ENCODE peak calls at places on chromosomes 1 and 21, in ten cellular contexts. One of them, this sample, is unnamed.

GRCh38 chr21:44658913-44659595 is 1.3 kb downstream of the KRTAP12-3 start:
- DNase-seq in tibial artery: no peak
- DNase-seq in WTC11: no peak
- DNase-seq in adrenal gland: no peak
- DNase-seq in RWPE1: no peak
- DNase-seq in colonic mucosa: no peak
- DNase-seq in neural progenitor cell: no peak
- DNase-seq in choroid plexus epithelial cell: no peak
- DNase-seq in osteocyte: peak
- DNase-seq in IMR-90: no peak
- DNase-seq in this sample: no peak

GRCh38 chr1:26498894-26499293 is 26.7 kb downstream of the HMGN2 start:
- DNase-seq in tibial artery: no peak
- DNase-seq in WTC11: no peak
- DNase-seq in adrenal gland: no peak
- DNase-seq in RWPE1: no peak
- DNase-seq in colonic mucosa: no peak
- DNase-seq in neural progenitor cell: no peak
- DNase-seq in choroid plexus epithelial cell: no peak
- DNase-seq in osteocyte: no peak
- DNase-seq in IMR-90: no peak
- DNase-seq in this sample: no peak

GRCh38 chr1:13699510-13699909 is 478 bp upstream of the PRDM2 start:
- DNase-seq in tibial artery: no peak
- DNase-seq in WTC11: no peak
- DNase-seq in adrenal gland: peak
- DNase-seq in RWPE1: peak
- DNase-seq in colonic mucosa: peak
- DNase-seq in neural progenitor cell: no peak
- DNase-seq in choroid plexus epithelial cell: peak
- DNase-seq in osteocyte: no peak
- DNase-seq in IMR-90: no peak
- DNase-seq in this sample: no peak

GRCh38 chr1:216815239-216815955 is 92.2 kb upstream of the ESRRG start:
- DNase-seq in tibial artery: no peak
- DNase-seq in WTC11: no peak
- DNase-seq in adrenal gland: no peak
- DNase-seq in RWPE1: no peak
- DNase-seq in colonic mucosa: peak
- DNase-seq in neural progenitor cell: peak
- DNase-seq in choroid plexus epithelial cell: peak
- DNase-seq in osteocyte: no peak
- DNase-seq in IMR-90: peak
- DNase-seq in this sample: no peak

GRCh38 chr1:27992271-27992670 is 32.5 kb downstream of the XKR8 start:
- DNase-seq in tibial artery: no peak
- DNase-seq in WTC11: no peak
- DNase-seq in adrenal gland: no peak
- DNase-seq in RWPE1: no peak
- DNase-seq in colonic mucosa: no peak
- DNase-seq in neural progenitor cell: no peak
- DNase-seq in choroid plexus epithelial cell: peak
- DNase-seq in osteocyte: no peak
- DNase-seq in IMR-90: no peak
- DNase-seq in this sample: no peak

GRCh38 chr1:241672301-241672700 is 20.2 kb downstream of the WDR64 start:
- DNase-seq in tibial artery: no peak
- DNase-seq in WTC11: no peak
- DNase-seq in adrenal gland: no peak
- DNase-seq in RWPE1: no peak
- DNase-seq in colonic mucosa: no peak
- DNase-seq in neural progenitor cell: no peak
- DNase-seq in choroid plexus epithelial cell: no peak
- DNase-seq in osteocyte: no peak
- DNase-seq in IMR-90: no peak
- DNase-seq in this sample: no peak

GRCh38 chr1:221072214-221072613 is 193.0 kb downstream of the HLX start:
- DNase-seq in tibial artery: no peak
- DNase-seq in WTC11: no peak
- DNase-seq in adrenal gland: no peak
- DNase-seq in RWPE1: no peak
- DNase-seq in colonic mucosa: no peak
- DNase-seq in neural progenitor cell: no peak
- DNase-seq in choroid plexus epithelial cell: no peak
- DNase-seq in osteocyte: no peak
- DNase-seq in IMR-90: no peak
- DNase-seq in this sample: no peak

GRCh38 chr1:85330711-85331290 is 54.4 kb upstream of the BCL10 start:
- DNase-seq in tibial artery: no peak
- DNase-seq in WTC11: no peak
- DNase-seq in adrenal gland: peak
- DNase-seq in RWPE1: no peak
- DNase-seq in colonic mucosa: no peak
- DNase-seq in neural progenitor cell: no peak
- DNase-seq in choroid plexus epithelial cell: peak
- DNase-seq in osteocyte: no peak
- DNase-seq in IMR-90: peak
- DNase-seq in this sample: no peak

GRCh38 chr1:203686091-203686632 is 59.5 kb downstream of the ATP2B4 start:
- DNase-seq in tibial artery: no peak
- DNase-seq in WTC11: no peak
- DNase-seq in adrenal gland: no peak
- DNase-seq in RWPE1: no peak
- DNase-seq in colonic mucosa: peak
- DNase-seq in neural progenitor cell: no peak
- DNase-seq in choroid plexus epithelial cell: no peak
- DNase-seq in osteocyte: no peak
- DNase-seq in IMR-90: peak
- DNase-seq in this sample: no peak

GRCh38 chr1:18511469-18511997 is 30.8 kb downstream of the KLHDC7A start:
- DNase-seq in tibial artery: no peak
- DNase-seq in WTC11: peak
- DNase-seq in adrenal gland: no peak
- DNase-seq in RWPE1: no peak
- DNase-seq in colonic mucosa: no peak
- DNase-seq in neural progenitor cell: peak
- DNase-seq in choroid plexus epithelial cell: no peak
- DNase-seq in osteocyte: peak
- DNase-seq in IMR-90: no peak
- DNase-seq in this sample: no peak

DNA sequence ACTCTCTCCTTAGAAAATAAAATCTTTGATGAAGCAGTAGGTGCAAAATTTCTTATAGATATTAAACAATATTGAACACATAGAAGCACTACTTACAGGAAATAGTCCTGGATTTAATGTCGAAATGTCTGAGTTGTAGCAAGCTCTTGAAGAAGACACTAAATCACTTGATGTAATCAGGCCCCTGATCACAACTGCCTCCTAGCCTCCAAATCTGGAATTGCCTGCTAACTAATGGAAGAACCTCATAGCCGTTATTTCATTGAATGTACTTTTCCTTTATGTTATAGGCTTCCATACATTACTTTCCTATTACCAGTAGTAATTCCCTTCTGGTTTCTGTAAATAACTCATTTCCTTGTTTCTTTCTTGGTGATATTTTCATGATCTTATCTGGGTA is 675.7 kb upstream of the CHRM3 start:
- DNase-seq in tibial artery: no peak
- DNase-seq in WTC11: peak
- DNase-seq in adrenal gland: no peak
- DNase-seq in RWPE1: no peak
- DNase-seq in colonic mucosa: no peak
- DNase-seq in neural progenitor cell: peak
- DNase-seq in choroid plexus epithelial cell: peak
- DNase-seq in osteocyte: no peak
- DNase-seq in IMR-90: peak
- DNase-seq in this sample: no peak
- TF ChIP-seq CTCF in tibial artery: no peak
- TF ChIP-seq CTCF in WTC11: no peak
- TF ChIP-seq CTCF in adrenal gland: no peak
- TF ChIP-seq CTCF in RWPE1: no peak
- TF ChIP-seq CTCF in colonic mucosa: no peak
- TF ChIP-seq CTCF in neural progenitor cell: peak
- TF ChIP-seq CTCF in choroid plexus epithelial cell: peak
- TF ChIP-seq CTCF in osteocyte: no peak
- TF ChIP-seq CTCF in IMR-90: peak
- TF ChIP-seq CTCF in this sample: no peak

DNA sequence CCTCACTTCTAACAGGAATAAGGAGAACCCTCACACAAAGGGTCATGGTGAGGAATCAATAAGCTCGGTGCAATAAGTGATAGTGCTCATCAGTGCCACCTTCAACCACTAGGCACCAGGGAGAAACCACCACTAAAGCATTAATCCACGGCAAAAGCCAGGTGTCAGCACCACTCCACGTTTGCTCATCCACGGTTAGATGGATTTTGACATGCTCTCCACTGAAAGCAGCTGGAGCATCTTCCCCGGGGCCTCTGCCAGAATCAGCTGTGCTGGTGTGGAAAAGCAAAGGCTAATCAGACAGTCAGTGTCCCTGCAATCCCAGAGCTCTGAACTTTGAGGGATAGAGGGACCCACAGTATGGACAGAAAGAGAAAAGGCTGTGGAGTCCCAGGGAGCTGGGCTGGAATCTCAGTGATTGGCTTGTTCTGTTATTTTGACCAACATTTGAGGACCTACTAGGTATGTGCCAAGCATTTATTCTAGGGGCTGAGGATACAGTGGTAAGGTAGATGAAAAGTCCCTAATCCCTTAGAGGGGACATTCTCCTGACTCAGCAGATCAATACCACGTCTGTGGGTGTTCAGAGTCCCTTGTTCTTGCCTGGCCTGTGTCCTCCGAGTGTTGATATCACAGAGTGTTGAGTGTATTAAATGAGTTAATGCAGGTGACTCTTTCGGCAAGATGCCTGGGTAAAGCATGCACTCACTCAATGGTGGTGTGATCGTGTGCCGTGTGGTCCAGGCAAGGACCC is 41.3 kb downstream of the FHAD1 start:
- DNase-seq in tibial artery: no peak
- DNase-seq in WTC11: no peak
- DNase-seq in adrenal gland: no peak
- DNase-seq in RWPE1: no peak
- DNase-seq in colonic mucosa: no peak
- DNase-seq in neural progenitor cell: no peak
- DNase-seq in choroid plexus epithelial cell: peak
- DNase-seq in osteocyte: no peak
- DNase-seq in IMR-90: no peak
- DNase-seq in this sample: no peak
- TF ChIP-seq CTCF in tibial artery: no peak
- TF ChIP-seq CTCF in WTC11: no peak
- TF ChIP-seq CTCF in adrenal gland: no peak
- TF ChIP-seq CTCF in RWPE1: no peak
- TF ChIP-seq CTCF in colonic mucosa: no peak
- TF ChIP-seq CTCF in neural progenitor cell: no peak
- TF ChIP-seq CTCF in choroid plexus epithelial cell: peak
- TF ChIP-seq CTCF in osteocyte: peak
- TF ChIP-seq CTCF in IMR-90: peak
- TF ChIP-seq CTCF in this sample: no peak

GRCh38 chr1:15362096-15362736 is 47.5 kb upstream of the EFHD2 start:
- DNase-seq in tibial artery: no peak
- DNase-seq in WTC11: no peak
- DNase-seq in adrenal gland: no peak
- DNase-seq in RWPE1: no peak
- DNase-seq in colonic mucosa: no peak
- DNase-seq in neural progenitor cell: no peak
- DNase-seq in choroid plexus epithelial cell: no peak
- DNase-seq in osteocyte: no peak
- DNase-seq in IMR-90: no peak
- DNase-seq in this sample: no peak

GRCh38 chr1:15362737-15363128 is 47.0 kb upstream of the EFHD2 start:
- DNase-seq in tibial artery: no peak
- DNase-seq in WTC11: no peak
- DNase-seq in adrenal gland: no peak
- DNase-seq in RWPE1: no peak
- DNase-seq in colonic mucosa: no peak
- DNase-seq in neural progenitor cell: no peak
- DNase-seq in choroid plexus epithelial cell: no peak
- DNase-seq in osteocyte: no peak
- DNase-seq in IMR-90: no peak
- DNase-seq in this sample: no peak

GRCh38 chr1:15360681-15361080 is 49.0 kb upstream of the EFHD2 start:
- DNase-seq in tibial artery: no peak
- DNase-seq in WTC11: no peak
- DNase-seq in adrenal gland: no peak
- DNase-seq in RWPE1: no peak
- DNase-seq in colonic mucosa: no peak
- DNase-seq in neural progenitor cell: no peak
- DNase-seq in choroid plexus epithelial cell: no peak
- DNase-seq in osteocyte: no peak
- DNase-seq in IMR-90: no peak
- DNase-seq in this sample: no peak

GRCh38 chr1:15368888-15369287 is 40.8 kb upstream of the EFHD2 start:
- DNase-seq in tibial artery: no peak
- DNase-seq in WTC11: no peak
- DNase-seq in adrenal gland: no peak
- DNase-seq in RWPE1: no peak
- DNase-seq in colonic mucosa: no peak
- DNase-seq in neural progenitor cell: no peak
- DNase-seq in choroid plexus epithelial cell: no peak
- DNase-seq in osteocyte: no peak
- DNase-seq in IMR-90: no peak
- DNase-seq in this sample: no peak

GRCh38 chr1:15364740-15365139 is 44.9 kb upstream of the EFHD2 start:
- DNase-seq in tibial artery: no peak
- DNase-seq in WTC11: no peak
- DNase-seq in adrenal gland: no peak
- DNase-seq in RWPE1: peak
- DNase-seq in colonic mucosa: no peak
- DNase-seq in neural progenitor cell: peak
- DNase-seq in choroid plexus epithelial cell: no peak
- DNase-seq in osteocyte: no peak
- DNase-seq in IMR-90: no peak
- DNase-seq in this sample: no peak
- TF ChIP-seq CTCF in tibial artery: no peak
- TF ChIP-seq CTCF in WTC11: no peak
- TF ChIP-seq CTCF in adrenal gland: no peak
- TF ChIP-seq CTCF in RWPE1: no peak
- TF ChIP-seq CTCF in colonic mucosa: no peak
- TF ChIP-seq CTCF in neural progenitor cell: no peak
- TF ChIP-seq CTCF in choroid plexus epithelial cell: no peak
- TF ChIP-seq CTCF in osteocyte: no peak
- TF ChIP-seq CTCF in IMR-90: no peak
- TF ChIP-seq CTCF in this sample: no peak

DNA sequence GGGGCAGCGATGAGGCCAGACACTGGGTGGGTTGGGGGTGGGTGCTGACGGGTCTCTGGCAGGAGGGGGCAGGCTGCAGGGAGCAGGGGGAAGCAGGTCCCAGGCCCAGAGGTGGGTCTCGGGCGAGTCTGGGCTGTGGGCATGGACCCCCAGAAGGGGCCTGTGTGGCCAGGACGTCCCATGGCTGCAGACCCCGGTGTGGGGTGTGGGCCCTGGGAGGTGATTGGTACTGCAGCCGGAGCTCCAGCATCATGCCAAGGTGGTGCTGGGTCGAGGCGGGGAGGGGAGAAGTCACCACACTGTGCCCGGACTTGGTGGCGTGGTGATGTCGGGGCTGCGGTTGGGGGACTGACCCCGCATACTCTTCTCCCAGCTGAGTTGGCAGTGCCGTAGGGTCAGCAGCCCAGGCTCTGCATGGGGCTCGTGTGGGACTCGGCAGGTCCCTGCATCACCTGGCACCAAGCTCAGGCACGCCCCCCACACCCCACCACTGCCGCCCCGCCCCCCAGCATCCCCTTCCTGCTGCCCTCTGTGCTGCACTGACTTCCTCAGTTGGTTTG is 31.2 kb downstream of the PRKCZ start:
- DNase-seq in tibial artery: no peak
- DNase-seq in WTC11: no peak
- DNase-seq in adrenal gland: no peak
- DNase-seq in RWPE1: no peak
- DNase-seq in colonic mucosa: no peak
- DNase-seq in neural progenitor cell: no peak
- DNase-seq in choroid plexus epithelial cell: no peak
- DNase-seq in osteocyte: no peak
- DNase-seq in IMR-90: no peak
- DNase-seq in this sample: no peak
- TF ChIP-seq CTCF in tibial artery: no peak
- TF ChIP-seq CTCF in WTC11: no peak
- TF ChIP-seq CTCF in adrenal gland: no peak
- TF ChIP-seq CTCF in RWPE1: no peak
- TF ChIP-seq CTCF in colonic mucosa: no peak
- TF ChIP-seq CTCF in neural progenitor cell: no peak
- TF ChIP-seq CTCF in choroid plexus epithelial cell: no peak
- TF ChIP-seq CTCF in osteocyte: no peak
- TF ChIP-seq CTCF in IMR-90: no peak
- TF ChIP-seq CTCF in this sample: no peak

This sample was measured in D721Med.